ENCODE peak calls at places on chromosomes 1 and 21, in seven cellular contexts. One of them, this sample, is unnamed.

GRCh38 chr1:184340984-184341383 is 45.8 kb upstream of the C1orf21 start:
- DNase-seq in Peyer's patch: no peak
- DNase-seq in prostate gland: no peak
- DNase-seq in uterus: no peak
- DNase-seq in endothelial cell of umbilical vein: no peak
- DNase-seq in ovary: no peak
- DNase-seq in A549: no peak
- DNase-seq in this sample: no peak

GRCh38 chr1:91098299-91098901 is 76.6 kb upstream of the ZNF644 start:
- DNase-seq in Peyer's patch: no peak
- DNase-seq in prostate gland: no peak
- DNase-seq in uterus: no peak
- DNase-seq in endothelial cell of umbilical vein: no peak
- DNase-seq in ovary: no peak
- DNase-seq in A549: no peak
- DNase-seq in this sample: no peak

GRCh38 chr1:244599937-244600350 is 53.0 kb upstream of the DESI2 start:
- DNase-seq in Peyer's patch: no peak
- DNase-seq in prostate gland: no peak
- DNase-seq in uterus: peak; percentile 62
- DNase-seq in endothelial cell of umbilical vein: peak; percentile 96
- DNase-seq in ovary: peak; percentile 22
- DNase-seq in A549: peak; percentile 82
- DNase-seq in this sample: no peak

GRCh38 chr1:19651141-19651737 is 7.1 kb downstream of the NBL1 start:
- DNase-seq in Peyer's patch: peak; percentile 63
- DNase-seq in prostate gland: peak; percentile 40
- DNase-seq in uterus: peak; percentile 64
- DNase-seq in endothelial cell of umbilical vein: peak; percentile 49
- DNase-seq in ovary: peak; percentile 75
- DNase-seq in A549: peak; percentile 46
- DNase-seq in this sample: no peak

GRCh38 chr21:28148400-28149064 is 844.1 kb downstream of the LTN1 start:
- DNase-seq in Peyer's patch: no peak
- DNase-seq in prostate gland: no peak
- DNase-seq in uterus: no peak
- DNase-seq in endothelial cell of umbilical vein: no peak
- DNase-seq in ovary: no peak
- DNase-seq in A549: no peak
- DNase-seq in this sample: no peak

GRCh38 chr1:62391369-62391971 is 45.4 kb upstream of the USP1 start:
- DNase-seq in Peyer's patch: no peak
- DNase-seq in prostate gland: no peak
- DNase-seq in uterus: no peak
- DNase-seq in endothelial cell of umbilical vein: peak; percentile 5
- DNase-seq in ovary: no peak
- DNase-seq in A549: no peak
- DNase-seq in this sample: no peak

GRCh38 chr1:111511362-111511761 is 7.9 kb upstream of the ADORA3 start:
- DNase-seq in Peyer's patch: no peak
- DNase-seq in prostate gland: no peak
- DNase-seq in uterus: no peak
- DNase-seq in endothelial cell of umbilical vein: no peak
- DNase-seq in ovary: no peak
- DNase-seq in A549: no peak
- DNase-seq in this sample: no peak

GRCh38 chr1:12480748-12481362 is 137.2 kb downstream of the DHRS3 start:
- DNase-seq in Peyer's patch: peak; percentile 78
- DNase-seq in prostate gland: no peak
- DNase-seq in uterus: no peak
- DNase-seq in endothelial cell of umbilical vein: peak; percentile 94
- DNase-seq in ovary: no peak
- DNase-seq in A549: peak; percentile 89
- DNase-seq in this sample: peak; percentile 82

GRCh38 chr21:42666023-42666747 is 12.8 kb downstream of the PDE9A start:
- DNase-seq in Peyer's patch: peak; percentile 71
- DNase-seq in prostate gland: no peak
- DNase-seq in uterus: no peak
- DNase-seq in endothelial cell of umbilical vein: no peak
- DNase-seq in ovary: no peak
- DNase-seq in A549: peak; percentile 31
- DNase-seq in this sample: no peak

GRCh38 chr1:169497317-169497716 is 11.6 kb upstream of the SLC19A2 start:
- DNase-seq in Peyer's patch: no peak
- DNase-seq in prostate gland: no peak
- DNase-seq in uterus: no peak
- DNase-seq in endothelial cell of umbilical vein: no peak
- DNase-seq in ovary: no peak
- DNase-seq in A549: no peak
- DNase-seq in this sample: no peak

GRCh38 chr1:1489861-1490260 is 18.3 kb downstream of the ATAD3B start:
- DNase-seq in Peyer's patch: no peak
- DNase-seq in prostate gland: no peak
- DNase-seq in uterus: no peak
- DNase-seq in endothelial cell of umbilical vein: no peak
- DNase-seq in ovary: no peak
- DNase-seq in A549: no peak
- DNase-seq in this sample: no peak

GRCh38 chr1:10514490-10515235 is 39.9 kb downstream of the PEX14 start:
- DNase-seq in Peyer's patch: no peak
- DNase-seq in prostate gland: peak; percentile 56
- DNase-seq in uterus: no peak
- DNase-seq in endothelial cell of umbilical vein: no peak
- DNase-seq in ovary: no peak
- DNase-seq in A549: peak; percentile 49
- DNase-seq in this sample: no peak

GRCh38 chr1:184075040-184076029 is 23.8 kb downstream of the TSEN15 start:
- DNase-seq in Peyer's patch: no peak
- DNase-seq in prostate gland: peak; percentile 46
- DNase-seq in uterus: peak; percentile 51
- DNase-seq in endothelial cell of umbilical vein: peak; percentile 75
- DNase-seq in ovary: peak; percentile 18
- DNase-seq in A549: peak; percentile 48
- DNase-seq in this sample: no peak

GRCh38 chr1:12608311-12608957 is 9.6 kb downstream of the DHRS3 start:
- DNase-seq in Peyer's patch: no peak
- DNase-seq in prostate gland: no peak
- DNase-seq in uterus: no peak
- DNase-seq in endothelial cell of umbilical vein: no peak
- DNase-seq in ovary: no peak
- DNase-seq in A549: peak; percentile 40
- DNase-seq in this sample: no peak

GRCh38 chr1:41380979-41381690 is 19.9 kb downstream of the FOXO6 start:
- DNase-seq in Peyer's patch: no peak
- DNase-seq in prostate gland: no peak
- DNase-seq in uterus: peak; percentile 80
- DNase-seq in endothelial cell of umbilical vein: no peak
- DNase-seq in ovary: peak; percentile 88
- DNase-seq in A549: no peak
- DNase-seq in this sample: no peak

GRCh38 chr21:44370771-44371410 is 17.5 kb downstream of the TRPM2 start:
- DNase-seq in Peyer's patch: peak; percentile 46
- DNase-seq in prostate gland: no peak
- DNase-seq in uterus: no peak
- DNase-seq in endothelial cell of umbilical vein: no peak
- DNase-seq in ovary: peak; percentile 44
- DNase-seq in A549: no peak
- DNase-seq in this sample: peak; percentile 75

DNA sequence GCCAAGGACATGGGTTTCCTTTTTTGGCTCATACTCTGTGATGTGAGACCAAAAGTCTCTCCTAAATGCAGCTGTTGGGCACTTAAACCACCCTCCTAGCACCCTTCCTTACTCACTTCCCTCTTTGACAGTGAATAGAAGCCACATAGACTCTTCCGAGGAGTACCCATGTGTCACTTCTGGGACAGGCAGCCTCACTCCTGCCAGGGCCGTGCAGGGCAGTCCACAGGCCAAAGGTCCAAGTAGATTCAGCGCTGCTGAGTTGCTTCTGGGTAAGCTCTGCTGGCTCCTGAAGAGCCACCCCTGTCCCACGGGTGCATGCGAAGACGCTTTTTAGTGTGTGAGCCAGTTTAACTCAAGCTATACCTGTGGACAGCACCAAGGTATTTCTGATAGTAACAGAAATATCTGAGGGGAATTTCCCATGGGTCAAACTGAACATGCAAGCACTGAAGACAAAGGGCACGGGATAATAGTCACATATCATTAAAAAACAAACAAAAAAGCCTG is 36.8 kb upstream of the BMP8B start:
- DNase-seq in Peyer's patch: peak; percentile 82
- DNase-seq in prostate gland: no peak
- DNase-seq in uterus: no peak
- DNase-seq in endothelial cell of umbilical vein: no peak
- DNase-seq in ovary: no peak
- DNase-seq in A549: no peak
- DNase-seq in this sample: no peak
- TF ChIP-seq POLR2A in Peyer's patch: no peak
- TF ChIP-seq POLR2A in prostate gland: no peak
- TF ChIP-seq POLR2A in uterus: no peak
- TF ChIP-seq POLR2A in endothelial cell of umbilical vein: no peak
- TF ChIP-seq POLR2A in ovary: no peak
- TF ChIP-seq POLR2A in A549: no peak
- TF ChIP-seq POLR2A in this sample: no peak

DNA sequence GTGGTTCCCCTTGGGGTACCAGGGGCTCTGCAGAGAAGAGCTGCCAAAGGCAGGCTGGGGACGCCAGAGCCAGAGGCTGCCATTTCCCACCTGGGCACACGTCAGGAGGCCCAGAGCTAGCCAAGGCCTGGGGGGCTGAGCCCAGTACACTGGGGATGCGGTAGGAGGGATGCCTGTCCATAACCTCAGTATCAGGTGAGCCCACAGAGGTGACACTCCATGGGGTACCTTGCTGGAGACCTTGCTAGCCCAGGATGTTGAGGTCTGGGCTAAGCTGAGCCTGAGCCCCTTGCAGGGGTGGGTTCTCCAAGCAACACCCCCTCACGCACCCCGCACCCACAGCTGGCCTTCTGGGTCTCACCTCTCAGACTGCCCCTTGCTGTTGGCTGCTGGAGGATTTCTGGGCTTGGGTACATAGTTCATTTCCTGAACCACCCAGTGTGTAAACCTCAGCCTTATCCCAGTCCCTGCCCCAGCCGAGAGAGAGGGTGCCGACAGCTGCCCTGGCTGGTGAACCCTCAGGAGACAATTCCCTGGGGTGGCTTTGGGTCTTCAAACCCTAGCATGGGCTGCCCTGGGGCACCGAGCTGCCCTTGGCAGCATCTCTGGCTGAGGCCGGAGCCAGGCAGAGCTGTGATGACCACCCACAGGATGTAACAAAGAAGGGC is 92.5 kb upstream of the VAMP3 start:
- DNase-seq in Peyer's patch: no peak
- DNase-seq in prostate gland: no peak
- DNase-seq in uterus: no peak
- DNase-seq in endothelial cell of umbilical vein: no peak
- DNase-seq in ovary: no peak
- DNase-seq in A549: no peak
- DNase-seq in this sample: no peak
- TF ChIP-seq POLR2A in Peyer's patch: no peak
- TF ChIP-seq POLR2A in prostate gland: no peak
- TF ChIP-seq POLR2A in uterus: no peak
- TF ChIP-seq POLR2A in endothelial cell of umbilical vein: no peak
- TF ChIP-seq POLR2A in ovary: no peak
- TF ChIP-seq POLR2A in A549: no peak
- TF ChIP-seq POLR2A in this sample: no peak

GRCh38 chr1:220274122-220274855 is 2.0 kb upstream of the RAB3GAP2 start:
- DNase-seq in Peyer's patch: no peak
- DNase-seq in prostate gland: no peak
- DNase-seq in uterus: no peak
- DNase-seq in endothelial cell of umbilical vein: no peak
- DNase-seq in ovary: no peak
- DNase-seq in A549: no peak
- DNase-seq in this sample: no peak

GRCh38 chr1:220275430-220275829 is 3.2 kb upstream of the RAB3GAP2 start:
- DNase-seq in Peyer's patch: no peak
- DNase-seq in prostate gland: no peak
- DNase-seq in uterus: no peak
- DNase-seq in endothelial cell of umbilical vein: no peak
- DNase-seq in ovary: no peak
- DNase-seq in A549: no peak
- DNase-seq in this sample: no peak

GRCh38 chr1:220272841-220273090 is 513 bp upstream of the RAB3GAP2 start:
- DNase-seq in Peyer's patch: no peak
- DNase-seq in prostate gland: no peak
- DNase-seq in uterus: no peak
- DNase-seq in endothelial cell of umbilical vein: no peak
- DNase-seq in ovary: no peak
- DNase-seq in A549: no peak
- DNase-seq in this sample: no peak

GRCh38 chr1:220271706-220272046 is 577 bp downstream of the RAB3GAP2 start:
- DNase-seq in Peyer's patch: no peak
- DNase-seq in prostate gland: no peak
- DNase-seq in uterus: no peak
- DNase-seq in endothelial cell of umbilical vein: peak; percentile 26
- DNase-seq in ovary: no peak
- DNase-seq in A549: no peak
- DNase-seq in this sample: peak; percentile 75

DNA sequence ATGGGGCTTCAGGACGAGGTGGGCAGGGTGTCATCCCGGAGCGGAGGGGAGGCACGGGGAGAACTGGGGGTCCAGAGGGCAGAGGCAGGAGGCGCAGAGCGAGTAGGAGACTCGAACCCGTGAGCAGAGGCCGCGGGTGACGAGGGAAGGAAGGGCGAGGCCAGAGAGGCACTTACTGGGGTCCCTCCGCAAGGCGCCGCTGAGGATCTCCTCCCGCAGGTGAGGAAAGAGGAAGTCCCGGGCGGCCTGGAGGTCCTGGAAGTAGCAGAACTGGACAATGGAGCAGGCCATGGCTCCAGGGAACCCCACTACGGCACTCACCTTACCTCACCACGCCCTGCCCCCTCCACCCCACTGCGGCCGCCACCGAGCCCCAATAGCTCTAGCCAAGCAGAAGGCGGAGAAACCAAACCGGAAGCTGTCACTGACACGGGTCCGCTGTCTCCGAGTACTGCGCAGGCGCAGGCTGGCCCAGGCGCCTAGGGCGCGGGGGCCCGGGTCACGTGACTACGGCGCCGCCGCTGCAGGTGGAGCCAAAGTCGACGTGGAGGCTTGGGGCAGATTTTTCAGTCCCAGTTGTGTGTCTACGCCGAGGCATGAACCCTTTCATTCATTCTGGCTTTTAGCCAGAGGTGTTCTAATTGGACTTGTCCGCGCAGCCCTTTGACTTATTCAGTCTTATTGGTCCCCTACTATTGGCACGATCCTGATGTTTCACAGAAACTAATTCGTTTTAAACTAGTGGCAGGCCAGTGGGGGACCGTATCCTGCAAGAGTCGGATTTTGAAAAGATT is at the start of gene RAB3GAP2:
- DNase-seq in Peyer's patch: peak; percentile 97
- DNase-seq in prostate gland: peak; percentile 91
- DNase-seq in uterus: peak; percentile 93
- DNase-seq in endothelial cell of umbilical vein: peak; percentile 95
- DNase-seq in ovary: peak; percentile 94
- DNase-seq in A549: peak; percentile 95
- DNase-seq in this sample: peak; percentile 99
- TF ChIP-seq POLR2A in Peyer's patch: peak; percentile 71
- TF ChIP-seq POLR2A in prostate gland: peak; percentile 54
- TF ChIP-seq POLR2A in uterus: peak; percentile 22
- TF ChIP-seq POLR2A in endothelial cell of umbilical vein: peak; percentile 91
- TF ChIP-seq POLR2A in ovary: peak; percentile 54
- TF ChIP-seq POLR2A in A549: peak; percentile 87
- TF ChIP-seq POLR2A in this sample: no peak

GRCh38 chr1:172532700-172533510 is at the start of gene SUCO:
- DNase-seq in Peyer's patch: peak; percentile 100
- DNase-seq in prostate gland: peak; percentile 100
- DNase-seq in uterus: peak; percentile 100
- DNase-seq in endothelial cell of umbilical vein: peak; percentile 100
- DNase-seq in ovary: peak; percentile 100
- DNase-seq in A549: peak; percentile 99
- DNase-seq in this sample: peak; percentile 100
- TF ChIP-seq POLR2A in Peyer's patch: peak; percentile 98
- TF ChIP-seq POLR2A in prostate gland: peak; percentile 99
- TF ChIP-seq POLR2A in uterus: peak; percentile 96
- TF ChIP-seq POLR2A in endothelial cell of umbilical vein: peak; percentile 73
- TF ChIP-seq POLR2A in ovary: peak; percentile 94
- TF ChIP-seq POLR2A in A549: peak; percentile 78
- TF ChIP-seq POLR2A in this sample: peak; percentile 86